ENCODE peak calls at places on chromosomes 13 and 19, in nine cellular contexts. Q is skeletal muscle cell; Y is breast epithelium; G is CD4-positive, alpha-beta memory T cell; A is astrocyte of the spinal cord; O is neural progenitor cell; C is cardiac fibroblast; U is body of pancreas; P is foreskin fibroblast. L is an unnamed sample.

GRCh38 chr19:33800012-33800680 is 3.5 kb downstream of the KCTD15 start:
- DNase-seq in Q (no peak), Y (no peak), G (no peak), A (no peak), O (no peak), C (no peak), U (no peak), P (no peak), L (no peak)

GRCh38 chr13:51148952-51149573 is 38.0 kb upstream of the C13orf42 start:
- DNase-seq in Q (peak), Y (peak), G (no peak), A (peak), O (peak), C (peak), U (peak), P (peak), L (peak)

GRCh38 chr19:1235625-1236538 is 1.9 kb downstream of the CBARP start:
- DNase-seq in Q (no peak), Y (no peak), G (no peak), A (peak), O (no peak), C (peak), U (no peak), P (no peak), L (peak)

GRCh38 chr19:6828698-6829633 is 56.5 kb downstream of the VAV1 start:
- DNase-seq in Q (no peak), Y (no peak), G (peak), A (no peak), O (no peak), C (peak), U (no peak), P (no peak), L (peak)

GRCh38 chr19:11405846-11406643 is 13.1 kb downstream of the RGL3 start:
- DNase-seq in Q (no peak), Y (no peak), G (no peak), A (no peak), O (peak), C (no peak), U (no peak), P (peak), L (no peak)

GRCh38 chr19:38213911-38214625 is 10.0 kb downstream of the DPF1 start:
- DNase-seq in Q (peak), Y (no peak), G (peak), A (peak), O (peak), C (peak), U (no peak), P (peak), L (peak)

GRCh38 chr19:2145831-2146241 is 5.5 kb downstream of the AP3D1 start:
- DNase-seq in Q (no peak), Y (no peak), G (no peak), A (no peak), O (no peak), C (no peak), U (no peak), P (peak), L (no peak)

GRCh38 chr19:6298413-6298812 is 18.6 kb upstream of the MLLT1 start:
- DNase-seq in Q (no peak), Y (no peak), G (no peak), A (no peak), O (no peak), C (no peak), U (no peak), P (no peak), L (no peak)

GRCh38 chr19:53966931-53967330 is 4.2 kb downstream of the CACNG8 start:
- DNase-seq in Q (no peak), Y (no peak), G (no peak), A (no peak), O (no peak), C (no peak), U (no peak), P (no peak), L (no peak)

GRCh38 chr19:41920878-41921277 is 7.4 kb downstream of the ERFL start:
- DNase-seq in Q (no peak), Y (no peak), G (peak), A (no peak), O (no peak), C (no peak), U (no peak), P (no peak), L (no peak)

GRCh38 chr13:76887070-76887563 is 912 bp upstream of the KCTD12 start:
- DNase-seq in Q (no peak), Y (no peak), G (no peak), A (no peak), O (peak), C (no peak), U (no peak), P (no peak), L (no peak)

GRCh38 chr13:21231426-21231945 is 55.0 kb downstream of the MRPL57 start:
- DNase-seq in Q (no peak), Y (no peak), G (no peak), A (no peak), O (no peak), C (no peak), U (no peak), P (peak), L (no peak)

GRCh38 chr13:59452189-59452588 is 711.5 kb downstream of the DIAPH3 start:
- DNase-seq in Q (no peak), Y (no peak), G (no peak), A (no peak), O (no peak), C (no peak), U (no peak), P (no peak), L (no peak)

GRCh38 chr13:35833031-35833430 is 298.2 kb downstream of the DCLK1 start:
- DNase-seq in Q (no peak), Y (no peak), G (no peak), A (no peak), O (no peak), C (no peak), U (no peak), P (no peak), L (no peak)

GRCh38 chr19:29084266-29084665 is 128.7 kb downstream of the UQCRFS1 start:
- DNase-seq in Q (no peak), Y (no peak), G (no peak), A (no peak), O (peak), C (peak), U (no peak), P (peak), L (no peak)

GRCh38 chr13:42893346-42893745 is 98.7 kb downstream of the EPSTI1 start:
- DNase-seq in Q (peak), Y (no peak), G (no peak), A (peak), O (no peak), C (peak), U (no peak), P (peak), L (peak)

GRCh38 chr19:1069009-1069779 is 2.2 kb downstream of the ARHGAP45 start:
- DNase-seq in Q (no peak), Y (no peak), G (peak), A (no peak), O (no peak), C (no peak), U (no peak), P (no peak), L (no peak)

GRCh38 chr19:47130120-47130588 is 481 bp upstream of the SAE1 start:
- DNase-seq in Q (no peak), Y (no peak), G (no peak), A (no peak), O (no peak), C (no peak), U (no peak), P (no peak), L (no peak)
- H3K4me3 ChIP-seq in Q (no peak), Y (peak), G (peak), A (no peak), O (no peak), C (no peak), U (no peak), P (no peak), L (peak)

DNA sequence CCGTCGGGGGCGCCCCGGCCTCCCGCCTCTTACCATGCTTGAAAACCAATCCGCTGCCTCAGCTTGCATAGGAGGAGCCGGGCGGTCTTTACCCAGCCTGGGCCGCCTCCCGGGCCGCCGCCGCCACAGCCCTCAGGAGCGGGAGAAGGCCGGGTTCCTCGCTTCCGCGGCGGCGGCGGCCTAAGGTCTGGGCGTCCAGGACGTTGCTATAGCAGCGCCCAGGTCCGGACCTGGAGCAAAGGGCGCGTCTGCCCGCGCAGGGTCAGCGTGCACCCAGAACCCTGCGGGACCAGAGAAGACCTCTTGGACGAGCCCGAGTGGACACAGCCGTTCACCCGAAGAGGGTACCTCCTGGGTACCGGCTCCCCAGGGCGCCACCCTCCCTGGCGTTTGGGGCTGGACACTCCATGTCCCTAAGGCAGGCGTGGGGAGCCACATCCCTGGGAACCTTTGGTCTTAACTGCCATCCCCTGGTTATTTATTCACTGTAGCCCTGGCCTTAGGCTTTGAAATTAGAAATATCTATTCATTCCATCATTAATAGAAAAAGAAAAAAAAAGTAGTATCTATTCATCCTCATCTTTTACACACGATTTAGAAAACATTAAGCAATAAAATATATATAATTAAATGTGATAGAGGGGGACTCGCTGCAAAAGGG is 2.4 kb downstream of the DZIP1 start:
- DNase-seq in Q (no peak), Y (no peak), G (no peak), A (peak), O (peak), C (peak), U (peak), P (peak), L (peak)
- H3K4me3 ChIP-seq in Q (peak), Y (peak), G (no peak), A (peak), O (peak), C (peak), U (no peak), P (peak), L (peak)

GRCh38 chr19:3239367-3239766 is 14.9 kb downstream of the CELF5 start:
- DNase-seq in Q (no peak), Y (no peak), G (no peak), A (no peak), O (no peak), C (no peak), U (no peak), P (no peak), L (no peak)
- H3K4me3 ChIP-seq in Q (no peak), Y (no peak), G (no peak), A (no peak), O (no peak), C (no peak), U (no peak), P (no peak), L (no peak)

GRCh38 chr13:99436686-99437416 is 64.4 kb upstream of the TM9SF2 start:
- DNase-seq in Q (peak), Y (peak), G (peak), A (peak), O (peak), C (peak), U (peak), P (peak), L (peak)
- H3K4me3 ChIP-seq in Q (no peak), Y (peak), G (peak), A (no peak), O (no peak), C (no peak), U (no peak), P (no peak), L (no peak)

GRCh38 chr19:47572635-47573034 is 313 bp downstream of the ZNF541 start:
- DNase-seq in Q (no peak), Y (no peak), G (no peak), A (no peak), O (no peak), C (no peak), U (peak), P (no peak), L (no peak)
- H3K4me3 ChIP-seq in Q (peak), Y (peak), G (no peak), A (no peak), O (no peak), C (no peak), U (no peak), P (no peak), L (no peak)

GRCh38 chr19:13051581-13052165 is 51.0 kb downstream of the LYL1 start:
- DNase-seq in Q (no peak), Y (peak), G (no peak), A (peak), O (peak), C (peak), U (peak), P (peak), L (peak)
- H3K4me3 ChIP-seq in Q (no peak), Y (peak), G (no peak), A (no peak), O (peak), C (no peak), U (no peak), P (no peak), L (no peak)